ENCODE peak calls at places on chromosomes 4 and X, in eight cellular contexts. One of them, this sample, is unnamed.

GRCh38 chr4:122873752-122874151 is 47.1 kb downstream of the FGF2 start:
- DNase-seq in ovary: no peak
- DNase-seq in A549: peak; percentile 76
- DNase-seq in transverse colon: no peak
- DNase-seq in K562: no peak
- DNase-seq in stomach: no peak
- DNase-seq in GM12878: no peak
- DNase-seq in upper lobe of left lung: no peak
- DNase-seq in this sample: no peak

GRCh38 chr4:54169176-54169575 is 59.9 kb upstream of the PDGFRA start:
- DNase-seq in ovary: no peak
- DNase-seq in A549: no peak
- DNase-seq in transverse colon: no peak
- DNase-seq in K562: no peak
- DNase-seq in stomach: no peak
- DNase-seq in GM12878: no peak
- DNase-seq in upper lobe of left lung: no peak
- DNase-seq in this sample: no peak

GRCh38 chrX:36434521-36434920 is 515.0 kb downstream of the CFAP47 start:
- DNase-seq in ovary: no peak
- DNase-seq in A549: no peak
- DNase-seq in transverse colon: no peak
- DNase-seq in K562: no peak
- DNase-seq in stomach: no peak
- DNase-seq in GM12878: no peak
- DNase-seq in upper lobe of left lung: no peak
- DNase-seq in this sample: no peak

GRCh38 chr4:10576236-10576635 is 108.3 kb downstream of the CLNK start:
- DNase-seq in ovary: no peak
- DNase-seq in A549: no peak
- DNase-seq in transverse colon: no peak
- DNase-seq in K562: no peak
- DNase-seq in stomach: no peak
- DNase-seq in GM12878: no peak
- DNase-seq in upper lobe of left lung: no peak
- DNase-seq in this sample: no peak

GRCh38 chr4:2087170-2087569 is 28.0 kb downstream of the NAT8L start:
- DNase-seq in ovary: no peak
- DNase-seq in A549: no peak
- DNase-seq in transverse colon: no peak
- DNase-seq in K562: no peak
- DNase-seq in stomach: no peak
- DNase-seq in GM12878: no peak
- DNase-seq in upper lobe of left lung: no peak
- DNase-seq in this sample: no peak

GRCh38 chrX:153794897-153795816 is 689 bp downstream of the SSR4 start:
- DNase-seq in ovary: peak; percentile 42
- DNase-seq in A549: peak; percentile 17
- DNase-seq in transverse colon: peak; percentile 19
- DNase-seq in K562: peak; percentile 32
- DNase-seq in stomach: no peak
- DNase-seq in GM12878: no peak
- DNase-seq in upper lobe of left lung: no peak
- DNase-seq in this sample: no peak

GRCh38 chr4:67885727-67886126 is 1.9 kb upstream of the TMPRSS11D start:
- DNase-seq in ovary: no peak
- DNase-seq in A549: peak; percentile 29
- DNase-seq in transverse colon: no peak
- DNase-seq in K562: no peak
- DNase-seq in stomach: no peak
- DNase-seq in GM12878: no peak
- DNase-seq in upper lobe of left lung: no peak
- DNase-seq in this sample: no peak

GRCh38 chr4:80322716-80323115 is 12.8 kb upstream of the CFAP299 start:
- DNase-seq in ovary: no peak
- DNase-seq in A549: no peak
- DNase-seq in transverse colon: no peak
- DNase-seq in K562: peak; percentile 30
- DNase-seq in stomach: no peak
- DNase-seq in GM12878: no peak
- DNase-seq in upper lobe of left lung: no peak
- DNase-seq in this sample: no peak

GRCh38 chrX:155070663-155070974 is 317 bp downstream of the CMC4 start:
- DNase-seq in ovary: no peak
- DNase-seq in A549: no peak
- DNase-seq in transverse colon: no peak
- DNase-seq in K562: no peak
- DNase-seq in stomach: no peak
- DNase-seq in GM12878: no peak
- DNase-seq in upper lobe of left lung: no peak
- DNase-seq in this sample: peak; percentile 6

GRCh38 chr4:147049940-147050852 is 104.5 kb upstream of the TTC29 start:
- DNase-seq in ovary: no peak
- DNase-seq in A549: no peak
- DNase-seq in transverse colon: no peak
- DNase-seq in K562: no peak
- DNase-seq in stomach: no peak
- DNase-seq in GM12878: no peak
- DNase-seq in upper lobe of left lung: peak; percentile 38
- DNase-seq in this sample: no peak

GRCh38 chr4:141307241-141307689 is 86.6 kb downstream of the ZNF330 start:
- DNase-seq in ovary: no peak
- DNase-seq in A549: peak; percentile 60
- DNase-seq in transverse colon: peak; percentile 51
- DNase-seq in K562: peak; percentile 55
- DNase-seq in stomach: peak; percentile 37
- DNase-seq in GM12878: peak; percentile 95
- DNase-seq in upper lobe of left lung: peak; percentile 75
- DNase-seq in this sample: peak; percentile 58

GRCh38 chrX:53241558-53241957 is 16.6 kb upstream of the KDM5C start:
- DNase-seq in ovary: no peak
- DNase-seq in A549: no peak
- DNase-seq in transverse colon: no peak
- DNase-seq in K562: no peak
- DNase-seq in stomach: no peak
- DNase-seq in GM12878: no peak
- DNase-seq in upper lobe of left lung: no peak
- DNase-seq in this sample: no peak

GRCh38 chr4:145852256-145852839 is 86.3 kb downstream of the ZNF827 start:
- DNase-seq in ovary: no peak
- DNase-seq in A549: no peak
- DNase-seq in transverse colon: no peak
- DNase-seq in K562: no peak
- DNase-seq in stomach: no peak
- DNase-seq in GM12878: no peak
- DNase-seq in upper lobe of left lung: no peak
- DNase-seq in this sample: no peak

GRCh38 chrX:32016195-32016594 is 944.4 kb upstream of the FTHL17 start:
- DNase-seq in ovary: no peak
- DNase-seq in A549: no peak
- DNase-seq in transverse colon: no peak
- DNase-seq in K562: no peak
- DNase-seq in stomach: no peak
- DNase-seq in GM12878: no peak
- DNase-seq in upper lobe of left lung: no peak
- DNase-seq in this sample: no peak

GRCh38 chrX:101078716-101079115 is at the start of gene TMEM35A:
- DNase-seq in ovary: peak; percentile 27
- DNase-seq in A549: no peak
- DNase-seq in transverse colon: peak; percentile 8
- DNase-seq in K562: no peak
- DNase-seq in stomach: no peak
- DNase-seq in GM12878: no peak
- DNase-seq in upper lobe of left lung: no peak
- DNase-seq in this sample: no peak

GRCh38 chrX:123756320-123756719 is 23.5 kb upstream of the THOC2 start:
- DNase-seq in ovary: no peak
- DNase-seq in A549: no peak
- DNase-seq in transverse colon: no peak
- DNase-seq in K562: no peak
- DNase-seq in stomach: no peak
- DNase-seq in GM12878: no peak
- DNase-seq in upper lobe of left lung: no peak
- DNase-seq in this sample: no peak

GRCh38 chrX:17613979-17614572 is 123.2 kb upstream of the SCML1 start:
- DNase-seq in ovary: no peak
- DNase-seq in A549: peak; percentile 18
- DNase-seq in transverse colon: no peak
- DNase-seq in K562: no peak
- DNase-seq in stomach: peak; percentile 54
- DNase-seq in GM12878: no peak
- DNase-seq in upper lobe of left lung: peak; percentile 60
- DNase-seq in this sample: no peak

GRCh38 chr4:177562163-177562562 is 119.9 kb upstream of the AGA start:
- DNase-seq in ovary: no peak
- DNase-seq in A549: no peak
- DNase-seq in transverse colon: no peak
- DNase-seq in K562: no peak
- DNase-seq in stomach: no peak
- DNase-seq in GM12878: no peak
- DNase-seq in upper lobe of left lung: no peak
- DNase-seq in this sample: no peak

GRCh38 chrX:134256684-134257083 is 19.7 kb downstream of the CCDC160 start:
- DNase-seq in ovary: no peak
- DNase-seq in A549: no peak
- DNase-seq in transverse colon: no peak
- DNase-seq in K562: no peak
- DNase-seq in stomach: no peak
- DNase-seq in GM12878: no peak
- DNase-seq in upper lobe of left lung: no peak
- DNase-seq in this sample: no peak

GRCh38 chr4:18012115-18012806 is 9.3 kb downstream of the LCORL start:
- DNase-seq in ovary: no peak
- DNase-seq in A549: no peak
- DNase-seq in transverse colon: no peak
- DNase-seq in K562: peak; percentile 40
- DNase-seq in stomach: no peak
- DNase-seq in GM12878: no peak
- DNase-seq in upper lobe of left lung: no peak
- DNase-seq in this sample: no peak

GRCh38 chrX:77061022-77061421 is 386.2 kb upstream of the FGF16 start:
- DNase-seq in ovary: no peak
- DNase-seq in A549: no peak
- DNase-seq in transverse colon: no peak
- DNase-seq in K562: no peak
- DNase-seq in stomach: no peak
- DNase-seq in GM12878: no peak
- DNase-seq in upper lobe of left lung: no peak
- DNase-seq in this sample: no peak

GRCh38 chr4:139595989-139596679 is 40.1 kb upstream of the SETD7 start:
- DNase-seq in ovary: no peak
- DNase-seq in A549: peak; percentile 76
- DNase-seq in transverse colon: no peak
- DNase-seq in K562: no peak
- DNase-seq in stomach: no peak
- DNase-seq in GM12878: no peak
- DNase-seq in upper lobe of left lung: no peak
- DNase-seq in this sample: peak; percentile 30
- H3K4me3 ChIP-seq in ovary: no peak overlapping the region
- H3K4me3 ChIP-seq in A549: no peak overlapping the region
- H3K4me3 ChIP-seq in transverse colon: no peak overlapping the region
- H3K4me3 ChIP-seq in K562: no peak overlapping the region
- H3K4me3 ChIP-seq in stomach: no peak overlapping the region
- H3K4me3 ChIP-seq in GM12878: no peak overlapping the region
- H3K4me3 ChIP-seq in upper lobe of left lung: no peak overlapping the region
- H3K4me3 ChIP-seq in this sample: no peak overlapping the region

GRCh38 chr4:184441461-184442392 is 32.6 kb downstream of the IRF2 start:
- DNase-seq in ovary: no peak
- DNase-seq in A549: no peak
- DNase-seq in transverse colon: no peak
- DNase-seq in K562: no peak
- DNase-seq in stomach: no peak
- DNase-seq in GM12878: no peak
- DNase-seq in upper lobe of left lung: no peak
- DNase-seq in this sample: no peak
- H3K4me1 ChIP-seq in ovary: peaks cover 23% of the 10 kb centered on the region
- H3K4me1 ChIP-seq in A549: no peaks in the 10 kb centered on the region
- H3K4me1 ChIP-seq in transverse colon: peaks cover 87% of the 10 kb centered on the region
- H3K4me1 ChIP-seq in K562: peaks cover 3% of the 10 kb centered on the region
- H3K4me1 ChIP-seq in stomach: peaks cover 85% of the 10 kb centered on the region
- H3K4me1 ChIP-seq in GM12878: peaks cover 15% of the 10 kb centered on the region
- H3K4me1 ChIP-seq in upper lobe of left lung: peaks cover 57% of the 10 kb centered on the region
- H3K4me1 ChIP-seq in this sample: peaks cover 29% of the 10 kb centered on the region

GRCh38 chr4:186725422-186726149 is 1.9 kb upstream of the FAT1 start:
- DNase-seq in ovary: peak; percentile 74
- DNase-seq in A549: peak; percentile 86
- DNase-seq in transverse colon: peak; percentile 87
- DNase-seq in K562: peak; percentile 82
- DNase-seq in stomach: peak; percentile 81
- DNase-seq in GM12878: no peak
- DNase-seq in upper lobe of left lung: peak; percentile 80
- DNase-seq in this sample: peak; percentile 84
- TF ChIP-seq EP300 in ovary: no peak
- TF ChIP-seq EP300 in A549: no peak
- TF ChIP-seq EP300 in transverse colon: no peak
- TF ChIP-seq EP300 in K562: no peak
- TF ChIP-seq EP300 in stomach: no peak
- TF ChIP-seq EP300 in GM12878: no peak
- TF ChIP-seq EP300 in upper lobe of left lung: no peak
- TF ChIP-seq EP300 in this sample: no peak

GRCh38 chrX:131747173-131747572 is 203.3 kb downstream of the OR13H1 start:
- DNase-seq in ovary: peak; percentile 80
- DNase-seq in A549: peak; percentile 95
- DNase-seq in transverse colon: peak; percentile 86
- DNase-seq in K562: no peak
- DNase-seq in stomach: peak; percentile 76
- DNase-seq in GM12878: peak; percentile 98
- DNase-seq in upper lobe of left lung: peak; percentile 75
- DNase-seq in this sample: no peak

GRCh38 chrX:131746491-131746968 is 202.7 kb downstream of the OR13H1 start:
- DNase-seq in ovary: peak; percentile 89
- DNase-seq in A549: peak; percentile 92
- DNase-seq in transverse colon: peak; percentile 89
- DNase-seq in K562: peak; percentile 78
- DNase-seq in stomach: peak; percentile 86
- DNase-seq in GM12878: peak; percentile 87
- DNase-seq in upper lobe of left lung: peak; percentile 68
- DNase-seq in this sample: no peak

GRCh38 chrX:131741103-131741581 is 197.3 kb downstream of the OR13H1 start:
- DNase-seq in ovary: peak; percentile 86
- DNase-seq in A549: peak; percentile 50
- DNase-seq in transverse colon: peak; percentile 91
- DNase-seq in K562: no peak
- DNase-seq in stomach: peak; percentile 89
- DNase-seq in GM12878: peak; percentile 87
- DNase-seq in upper lobe of left lung: peak; percentile 82
- DNase-seq in this sample: no peak

DNA sequence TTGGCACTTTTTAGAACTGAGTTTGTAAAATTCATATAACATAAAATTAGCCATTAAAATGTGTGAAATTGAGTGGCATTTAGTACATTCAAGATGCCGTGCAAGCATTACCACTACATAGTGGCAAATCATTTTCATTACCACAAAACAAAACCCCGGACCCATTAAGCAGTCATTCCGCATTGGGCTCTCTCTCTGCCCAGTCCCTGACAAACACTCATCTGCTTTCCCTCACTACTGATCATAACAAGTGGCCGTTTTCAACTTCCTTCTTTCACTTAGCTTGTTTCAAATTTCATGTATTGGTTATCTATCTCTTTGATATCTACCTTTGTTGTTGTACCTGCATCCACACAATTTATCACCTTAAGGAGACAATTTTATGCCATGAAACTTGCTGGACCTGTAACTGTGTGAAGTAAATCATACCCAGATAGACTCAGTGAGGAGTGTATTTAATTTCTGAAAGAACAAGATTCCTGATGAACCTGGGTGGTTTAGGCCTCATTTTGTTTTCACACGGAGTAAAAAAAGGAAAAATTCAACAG is 202.1 kb downstream of the OR13H1 start:
- DNase-seq in ovary: no peak
- DNase-seq in A549: no peak
- DNase-seq in transverse colon: no peak
- DNase-seq in K562: no peak
- DNase-seq in stomach: no peak
- DNase-seq in GM12878: peak; percentile 56
- DNase-seq in upper lobe of left lung: no peak
- DNase-seq in this sample: no peak
- H3K4me3 ChIP-seq in ovary: no peak overlapping the region
- H3K4me3 ChIP-seq in A549: peak overlapping the region; percentile 87
- H3K4me3 ChIP-seq in transverse colon: no peak overlapping the region
- H3K4me3 ChIP-seq in K562: no peak overlapping the region
- H3K4me3 ChIP-seq in stomach: no peak overlapping the region
- H3K4me3 ChIP-seq in GM12878: peak overlapping the region; percentile 57
- H3K4me3 ChIP-seq in upper lobe of left lung: peak overlapping the region; percentile 41
- H3K4me3 ChIP-seq in this sample: no peak overlapping the region

This sample was measured in tibial nerve.